ENCODE peak calls at places on chromosomes 2 and 18, in four cellular contexts. Y is lower lobe of right lung, Q is cardiac muscle cell, O is iPS DF 6.9. W is an unnamed sample. For H3K9me3, the result is how much of the 10 kb centered on the place peaks cover.

GRCh38 chr18:80154293-80154692 is 45.2 kb downstream of the ADNP2 start:
- DNase-seq in Y (no peak), Q (no peak), O (peak), W (no peak)

GRCh38 chr2:170381678-170382077 is 203.7 kb downstream of the MYO3B start:
- DNase-seq in Y (no peak), Q (no peak), O (no peak), W (no peak)

GRCh38 chr18:48166971-48167370 is 236.5 kb upstream of the SMAD2 start:
- DNase-seq in O (no peak), Q (no peak), Y (peak), W (no peak)

GRCh38 chr2:46570396-46570795 is 91.0 kb downstream of the TMEM247 start:
- DNase-seq in O (no peak), Q (no peak), Y (no peak), W (no peak)

GRCh38 chr2:153287109-153287801 is 191.3 kb downstream of the RPRM start:
- DNase-seq in Y (no peak), O (peak), Q (peak), W (no peak)

GRCh38 chr18:68925268-68925667 is 127.4 kb downstream of the CCDC102B start:
- DNase-seq in Y (no peak), O (no peak), Q (peak), W (peak)

GRCh38 chr2:88838165-88838635 is 146.7 kb downstream of the RPIA start:
- DNase-seq in Q (no peak), Y (no peak), O (no peak), W (no peak)

GRCh38 chr18:45783097-45784075 is 42.1 kb upstream of the SIGLEC15 start:
- DNase-seq in O (no peak), Q (no peak), Y (no peak), W (no peak)

GRCh38 chr2:63047534-63048281 is 2.9 kb upstream of the OTX1 start:
- DNase-seq in Q (no peak), O (no peak), Y (peak), W (no peak)

GRCh38 chr2:223626713-223627112 is 24.6 kb upstream of the SCG2 start:
- DNase-seq in O (no peak), Q (no peak), Y (no peak), W (peak)

GRCh38 chr2:3291750-3292149 is 85.9 kb downstream of the EIPR1 start:
- DNase-seq in Y (no peak), Q (no peak), O (no peak), W (no peak)

DNA sequence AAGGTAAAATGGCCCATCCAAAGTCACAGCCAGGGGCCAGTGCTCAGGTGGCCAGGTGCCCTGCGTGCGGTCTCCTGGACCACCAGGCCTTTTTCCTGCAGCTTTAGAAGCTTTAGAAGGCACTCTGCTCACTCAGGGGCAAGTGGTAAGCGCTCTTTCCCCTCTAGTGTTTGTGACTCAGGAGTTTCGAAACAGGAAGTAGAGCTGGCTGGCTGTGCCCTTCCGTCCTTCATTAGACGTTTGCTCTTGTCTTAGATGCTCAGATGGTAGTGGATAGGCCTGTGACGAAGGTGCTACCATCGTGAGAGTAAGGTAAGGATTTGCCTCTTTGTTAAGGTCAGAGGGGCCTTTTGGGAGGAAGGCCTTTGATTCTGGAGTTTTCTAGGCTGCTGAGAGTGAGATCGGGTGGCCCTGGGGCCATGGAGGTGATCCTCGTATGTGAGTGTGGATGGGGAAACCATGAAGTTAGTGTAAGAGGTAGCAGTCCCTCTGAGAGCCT is at the start of gene CASP8:
- DNase-seq in O (no peak), Y (peak), Q (no peak), W (peak)
- H3K4me3 ChIP-seq in O (no peak), Y (peak), Q (no peak), W (no peak)

GRCh38 chr2:174172802-174173355 is 75.5 kb downstream of the OLA1 start:
- DNase-seq in O (no peak), Q (no peak), Y (no peak), W (no peak)
- H3K9me3 ChIP-seq in O (under half), Q (under half), Y (under half), W (under half)

GRCh38 chr2:172431428-172431827 is 4.0 kb downstream of the ITGA6 start:
- DNase-seq in Q (no peak), O (no peak), Y (peak), W (no peak)
- H3K4me3 ChIP-seq in Q (no peak), O (no peak), Y (peak), W (no peak)

DNA sequence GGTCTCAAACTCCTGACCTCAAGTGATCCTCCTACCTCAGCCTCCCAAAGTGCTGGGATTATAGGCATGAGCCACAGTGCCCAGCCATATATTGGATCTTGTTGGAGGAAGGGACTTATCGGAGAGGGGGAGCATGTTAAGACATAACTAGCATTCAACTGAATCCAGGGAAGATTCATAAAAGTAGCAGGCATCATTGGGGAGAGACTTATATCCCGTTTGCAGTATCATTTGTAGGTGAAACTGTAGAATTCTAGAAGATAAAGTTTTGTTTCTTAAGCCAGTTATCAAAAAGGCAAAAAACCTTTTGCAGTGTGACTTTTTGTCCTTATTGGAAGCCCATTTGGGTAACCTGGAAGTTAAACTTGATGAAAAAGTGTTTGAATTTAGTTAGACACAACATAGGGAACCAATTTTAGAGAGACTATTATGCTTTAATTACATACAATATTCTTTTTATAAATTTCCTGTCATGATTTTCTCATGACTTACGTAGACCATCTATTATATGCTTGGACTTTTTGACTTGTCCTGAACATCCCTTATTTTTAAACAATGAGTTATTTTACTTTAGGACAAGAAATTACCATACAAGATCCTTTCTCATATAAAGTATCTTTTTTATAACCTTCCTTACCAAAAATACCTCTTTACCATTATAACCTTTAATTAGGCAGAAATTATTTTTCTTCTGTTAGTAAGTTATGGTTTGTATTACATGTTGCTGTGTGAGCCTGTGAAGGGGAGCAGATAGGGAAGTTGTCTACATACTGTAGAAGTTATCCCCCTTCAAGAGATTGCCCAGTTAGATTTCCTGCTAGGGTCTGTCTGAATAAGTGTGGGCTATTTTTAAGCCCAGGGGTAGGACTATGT is 20.3 kb downstream of the RAB3GAP1 start:
- DNase-seq in O (no peak), Y (no peak), Q (no peak), W (peak)
- H3K9me3 ChIP-seq in O (under half), Y (under half), Q (under half), W (under half)

GRCh38 chr2:174191342-174191886 is 56.9 kb downstream of the OLA1 start:
- DNase-seq in Y (no peak), Q (no peak), O (no peak), W (no peak)
- H3K4me3 ChIP-seq in Y (no peak), Q (no peak), O (no peak), W (no peak)

W was measured in mammary epithelial cell.